ENCODE peak calls at places on chromosomes 4 and X, in eight cellular contexts. V, H, X, P, W, C, N and G are unnamed samples.

GRCh38 chr4:121720109-121720508 is 23.3 kb upstream of the ANXA5 start:
- DNase-seq in C (no peak), P (no peak), V (no peak), X (no peak), N (no peak), W (no peak), H (peak; percentile 83), G (no peak)

GRCh38 chr4:124037236-124037635 is 640.6 kb downstream of the SPRY1 start:
- DNase-seq in W (no peak), X (no peak), P (no peak), H (peak; percentile 10), N (no peak), C (no peak), V (no peak), G (no peak)

GRCh38 chrX:2584216-2584615 is 83.4 kb upstream of the DHRSX start:
- DNase-seq in C (no peak), X (no peak), P (no peak), H (no peak), V (peak; percentile 26), W (no peak), N (no peak), G (no peak)

GRCh38 chr4:179625391-179625790 is 2183.2 kb upstream of the AGA start:
- DNase-seq in H (no peak), C (no peak), W (no peak), X (no peak), V (no peak), P (peak; percentile 61), N (peak; percentile 67), G (no peak)

GRCh38 chr4:159252491-159252890 is 149.6 kb downstream of the RAPGEF2 start:
- DNase-seq in P (peak; percentile 13), V (peak; percentile 68), W (no peak), C (no peak), X (no peak), H (no peak), N (no peak), G (no peak)

GRCh38 chr4:103105558-103106356 is 6.1 kb upstream of the BDH2 start:
- DNase-seq in P (no peak), H (no peak), C (no peak), X (no peak), W (no peak), N (no peak), V (no peak), G (no peak)

GRCh38 chr4:120156115-120156718 is 89.6 kb upstream of the MAD2L1 start:
- DNase-seq in X (peak; percentile 8), V (peak; percentile 71), H (peak; percentile 78), P (peak; percentile 49), C (no peak), N (peak; percentile 86), W (peak; percentile 15), G (peak; percentile 35)

GRCh38 chr4:150739591-150739990 is 157.6 kb downstream of the MAB21L2 start:
- DNase-seq in W (no peak), N (no peak), H (no peak), C (no peak), P (no peak), V (no peak), X (no peak), G (no peak)

GRCh38 chr4:30996841-30997240 is 276.7 kb downstream of the PCDH7 start:
- DNase-seq in V (no peak), H (no peak), N (no peak), X (no peak), P (no peak), C (no peak), W (no peak), G (no peak)

GRCh38 chrX:86021652-86022289 is 25.6 kb downstream of the CHM start:
- DNase-seq in V (no peak), H (no peak), P (no peak), X (no peak), N (no peak), W (no peak), C (no peak), G (no peak)

GRCh38 chr4:102299708-102300107 is 45.6 kb downstream of the SLC39A8 start:
- DNase-seq in V (peak; percentile 76), N (peak; percentile 60), X (no peak), P (no peak), H (peak; percentile 61), W (peak; percentile 4), C (no peak), G (no peak)

GRCh38 chr4:73406548-73406875 is 2.4 kb downstream of the ALB start:
- DNase-seq in X (no peak), W (no peak), N (peak; percentile 24), P (no peak), C (no peak), H (no peak), V (no peak), G (no peak)

GRCh38 chrX:41559662-41560061 is 112.5 kb downstream of the NYX start:
- DNase-seq in W (peak; percentile 51), N (peak; percentile 1), V (no peak), P (peak; percentile 77), C (peak; percentile 28), X (no peak), H (peak; percentile 74), G (peak; percentile 53)

DNA sequence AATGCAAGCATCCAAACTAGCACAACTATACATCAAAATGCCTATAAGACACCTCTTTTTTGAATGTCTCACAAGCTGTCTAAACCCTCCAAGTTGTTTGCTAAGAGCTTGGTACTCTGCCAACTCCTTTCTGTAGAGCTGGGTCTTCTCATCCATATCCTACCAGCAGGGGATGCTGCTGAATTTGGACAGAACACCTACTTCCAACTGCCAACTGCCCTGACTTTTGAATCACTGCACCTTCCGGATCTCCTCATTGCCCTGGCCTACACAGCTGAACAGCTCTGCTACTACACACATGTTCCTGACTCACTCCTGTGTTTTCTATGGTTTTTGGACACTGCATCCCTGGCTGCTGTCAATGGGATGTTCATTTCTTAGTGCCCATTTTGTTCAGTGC is 18.7 kb downstream of the FAM184B start:
- DNase-seq in X (no peak), P (peak; percentile 16), C (no peak), H (peak; percentile 25), N (peak; percentile 63), V (peak; percentile 17), W (no peak), G (peak; percentile 27)
- TF ChIP-seq CTCF in X (no peak), P (peak; percentile 47), C (no peak), H (peak; percentile 11), N (peak; percentile 36), V (peak; percentile 45), W (peak; percentile 32), G (peak; percentile 58)

GRCh38 chr4:139889901-139890300 is 224.3 kb downstream of the MGST2 start:
- DNase-seq in H (no peak), X (no peak), C (no peak), V (no peak), P (no peak), N (no peak), W (no peak), G (no peak)

GRCh38 chr4:139887962-139888735 is 222.5 kb downstream of the MGST2 start:
- DNase-seq in C (no peak), H (no peak), N (peak; percentile 98), W (no peak), X (no peak), P (no peak), V (no peak), G (peak; percentile 82)

GRCh38 chr4:139892973-139893736 is 227.5 kb downstream of the MGST2 start:
- DNase-seq in C (no peak), N (peak; percentile 62), V (no peak), P (no peak), W (no peak), X (no peak), H (no peak), G (peak; percentile 86)

GRCh38 chr4:139889194-139889762 is 223.7 kb downstream of the MGST2 start:
- DNase-seq in N (peak; percentile 97), V (no peak), W (no peak), P (no peak), C (no peak), H (no peak), X (no peak), G (peak; percentile 32)

DNA sequence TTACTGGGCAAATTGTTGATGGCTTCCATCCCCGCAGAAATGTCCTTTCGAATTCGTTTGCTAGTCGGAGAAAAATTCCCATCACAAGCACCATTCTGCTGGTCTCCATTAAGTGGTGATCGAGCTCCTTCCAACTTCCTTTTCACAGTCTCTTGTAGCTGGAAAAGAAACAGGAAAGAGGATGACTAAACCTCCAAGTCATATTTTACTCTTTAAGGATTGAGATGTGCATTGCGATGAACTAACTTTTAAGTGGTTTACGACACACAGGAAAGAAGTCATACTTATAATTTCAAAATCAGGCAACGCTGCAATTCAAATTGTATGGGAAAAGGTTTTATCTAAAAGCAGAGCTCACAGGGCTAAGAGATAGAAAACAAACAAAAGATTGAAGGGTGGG is 225.2 kb downstream of the MGST2 start:
- DNase-seq in W (no peak), V (no peak), X (no peak), H (peak; percentile 79), P (no peak), N (peak; percentile 86), C (no peak), G (no peak)
- TF ChIP-seq CTCF in W (no peak), V (peak; percentile 32), X (no peak), H (peak; percentile 30), P (no peak), N (peak; percentile 10), C (no peak), G (no peak)

DNA sequence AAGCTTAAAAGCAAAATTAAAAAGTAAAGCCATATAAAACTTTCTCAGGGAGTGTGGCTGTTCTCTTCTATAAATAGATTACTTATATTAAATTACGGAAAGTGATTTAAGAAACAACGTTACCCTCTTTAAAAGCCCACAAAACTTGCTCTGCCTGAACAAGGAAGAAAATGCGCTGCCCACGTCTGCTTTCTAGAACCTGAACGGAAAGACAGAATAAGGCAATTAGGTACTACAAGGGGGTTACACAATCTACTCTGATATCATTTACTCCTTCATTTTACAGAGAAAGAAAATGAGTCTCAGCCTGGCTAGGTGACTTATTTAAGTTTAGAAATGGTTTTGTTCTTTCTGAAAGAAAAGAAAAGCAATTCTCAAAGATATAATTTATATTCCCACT is 147.2 kb downstream of the RNF150 start:
- DNase-seq in P (no peak), C (no peak), N (no peak), V (no peak), H (no peak), X (no peak), W (no peak), G (no peak)
- TF ChIP-seq CTCF in P (no peak), C (no peak), N (no peak), V (no peak), H (no peak), X (no peak), W (no peak), G (no peak)

GRCh38 chr4:77176606-77177005 is 19.6 kb downstream of the CCNG2 start:
- DNase-seq in V (no peak), C (no peak), W (no peak), X (no peak), N (peak; percentile 80), H (no peak), P (no peak), G (no peak)

GRCh38 chr4:77174426-77174825 is 17.4 kb downstream of the CCNG2 start:
- DNase-seq in X (no peak), P (no peak), N (peak; percentile 29), V (no peak), H (peak; percentile 46), W (no peak), C (no peak), G (no peak)

GRCh38 chr4:77172336-77172735 is 15.3 kb downstream of the CCNG2 start:
- DNase-seq in C (no peak), X (no peak), P (peak; percentile 81), N (peak; percentile 83), H (peak; percentile 96), V (no peak), W (peak; percentile 93), G (peak; percentile 72)

GRCh38 chr4:77177196-77177595 is 20.2 kb downstream of the CCNG2 start:
- DNase-seq in V (no peak), W (no peak), C (no peak), X (no peak), N (no peak), H (peak; percentile 43), P (peak; percentile 29), G (no peak)

GRCh38 chr4:77175201-77175610 is 18.2 kb downstream of the CCNG2 start:
- DNase-seq in X (no peak), N (no peak), W (no peak), H (no peak), P (no peak), V (no peak), C (no peak), G (no peak)
- TF ChIP-seq CTCF in X (no peak), N (no peak), W (no peak), H (no peak), P (no peak), V (no peak), C (no peak), G (no peak)